ENCODE peak calls at places on chromosomes 4 and X, in ten cellular contexts. F is stomach; N is mammary epithelial cell; P is A549; O is IMR-90; Z is naive thymus-derived CD4-positive, alpha-beta T cell; L is ovary; Q is left lung; V is OCI-LY7; M is uterus. T is an unnamed sample. For H3K4me1, the result is how much of the 10 kb centered on the place peaks cover.

GRCh38 chr4:102252171-102252570 is 93.1 kb downstream of the SLC39A8 start:
- DNase-seq in F (no peak), N (no peak), P (no peak), O (no peak), Z (no peak), L (no peak), Q (no peak), V (no peak), M (no peak), T (no peak)

GRCh38 chrX:114717921-114718320 is 134.0 kb downstream of the HTR2C start:
- DNase-seq in F (no peak), N (no peak), P (no peak), O (no peak), Z (no peak), L (no peak), Q (no peak), V (peak), M (no peak), T (no peak)

GRCh38 chr4:78749972-78750727 is 26.0 kb upstream of the BMP2K start:
- DNase-seq in F (no peak), N (no peak), P (no peak), O (no peak), Z (no peak), L (no peak), Q (no peak), V (peak), M (no peak), T (no peak)

GRCh38 chr4:9808077-9808476 is 26.6 kb downstream of the DRD5 start:
- DNase-seq in F (no peak), N (no peak), P (no peak), O (no peak), Z (no peak), L (no peak), Q (no peak), V (no peak), M (no peak), T (no peak)

GRCh38 chr4:3611778-3612177 is 79.6 kb upstream of the LRPAP1 start:
- DNase-seq in F (no peak), N (no peak), P (no peak), O (no peak), Z (no peak), L (no peak), Q (no peak), V (no peak), M (no peak), T (no peak)

GRCh38 chrX:78687586-78687985 is 28.5 kb upstream of the RTL3 start:
- DNase-seq in F (no peak), N (no peak), P (no peak), O (no peak), Z (no peak), L (no peak), Q (no peak), V (no peak), M (no peak), T (no peak)

GRCh38 chrX:1031521-1032430 is 180.7 kb downstream of the CRLF2 start:
- DNase-seq in F (peak), N (no peak), P (no peak), O (no peak), Z (no peak), L (no peak), Q (no peak), V (no peak), M (no peak), T (no peak)

GRCh38 chr4:94695389-94695788 is 62.4 kb upstream of the BMPR1B start:
- DNase-seq in F (no peak), N (no peak), P (no peak), O (peak), Z (no peak), L (no peak), Q (no peak), V (no peak), M (no peak), T (no peak)

GRCh38 chrX:1502241-1502640 is 34.7 kb downstream of the P2RY8 start:
- DNase-seq in F (no peak), N (no peak), P (no peak), O (no peak), Z (no peak), L (no peak), Q (no peak), V (peak), M (no peak), T (no peak)

GRCh38 chr4:94454405-94454804 is 2.7 kb downstream of the PDLIM5 start:
- DNase-seq in F (no peak), N (peak), P (no peak), O (peak), Z (no peak), L (no peak), Q (no peak), V (no peak), M (no peak), T (no peak)

GRCh38 chrX:107729558-107730297 is 45.9 kb downstream of the TSC22D3 start:
- DNase-seq in F (no peak), N (peak), P (no peak), O (no peak), Z (no peak), L (peak), Q (no peak), V (no peak), M (peak), T (no peak)
- H3K27ac ChIP-seq in F (peak), N (no peak), P (peak), O (no peak), Z (no peak), L (peak), Q (peak), V (no peak), M (peak), T (no peak)

GRCh38 chr4:92506933-92507332 is 203.2 kb downstream of the GRID2 start:
- DNase-seq in F (no peak), N (no peak), P (no peak), O (no peak), Z (no peak), L (no peak), Q (no peak), V (no peak), M (no peak), T (no peak)
- H3K4me1 ChIP-seq in F (under half), N (under half), P (under half), O (under half), Z (under half), L (under half), Q (under half), V (under half), M (under half), T (under half)

DNA sequence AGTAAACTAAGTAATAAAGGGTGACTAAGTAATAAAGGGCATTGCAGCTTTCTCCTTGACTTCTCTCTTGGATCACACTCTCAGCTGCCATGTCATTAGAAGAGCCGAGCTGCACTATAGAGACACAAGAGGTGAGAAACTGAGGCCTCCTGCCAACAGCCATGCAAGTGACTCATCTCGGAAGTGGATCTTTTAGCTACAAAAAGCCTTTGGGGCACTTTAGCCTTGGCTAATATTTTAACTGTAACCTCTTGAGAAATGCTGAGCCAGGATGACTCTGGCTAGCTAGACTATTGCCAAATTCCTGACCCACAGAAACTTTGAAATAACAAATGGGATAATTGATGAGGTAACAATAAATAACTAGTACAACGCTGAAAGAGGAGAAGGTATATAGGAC is 1.5 kb upstream of the NEIL3 start:
- DNase-seq in F (no peak), N (peak), P (no peak), O (peak), Z (no peak), L (no peak), Q (peak), V (no peak), M (no peak), T (peak)
- H3K27ac ChIP-seq in F (no peak), N (no peak), P (peak), O (peak), Z (no peak), L (no peak), Q (no peak), V (no peak), M (no peak), T (no peak)

GRCh38 chrX:10118530-10118929 is 38.2 kb upstream of the CLCN4 start:
- DNase-seq in F (no peak), N (no peak), P (no peak), O (no peak), Z (no peak), L (no peak), Q (no peak), V (no peak), M (no peak), T (no peak)
- H3K4me1 ChIP-seq in F (under half), N (under half), P (under half), O (under half), Z (under half), L (under half), Q (under half), V (half or more), M (under half), T (under half)

GRCh38 chr4:30718021-30718888 is 1.9 kb upstream of the PCDH7 start:
- DNase-seq in F (peak), N (peak), P (peak), O (peak), Z (no peak), L (peak), Q (peak), V (no peak), M (peak), T (peak)
- H3K27ac ChIP-seq in F (peak), N (no peak), P (no peak), O (peak), Z (no peak), L (peak), Q (peak), V (no peak), M (peak), T (peak)

T was measured in foreskin keratinocyte.